ENCODE peak calls at places on chromosomes 4 and X, in nine cellular contexts. O is stomach, D is HT1080, P is NCI-H1105 treated with DMSO at 0.1 percent for 48 hours, V is nephron progenitor cell, S is AG09309, A is NCI-H2171 treated with DMSO at 0.1 percent for 48 hours, J is H9, I is M059J. U is an unnamed sample.

GRCh38 chr4:123546123-123546654 is 149.6 kb downstream of the SPRY1 start:
- DNase-seq in O (peak), D (no peak), P (no peak), V (no peak), S (no peak), A (no peak), J (no peak), I (no peak), U (no peak)

GRCh38 chr4:40559585-40560465 is 69.8 kb downstream of the RBM47 start:
- DNase-seq in O (no peak), D (no peak), P (no peak), V (no peak), S (no peak), A (no peak), J (no peak), I (no peak), U (no peak)

GRCh38 chr4:185424905-185425599 is 712 bp downstream of the UFSP2 start:
- DNase-seq in O (no peak), D (no peak), P (peak), V (no peak), S (peak), A (peak), J (no peak), I (no peak), U (no peak)

GRCh38 chr4:81465668-81466357 is 5.9 kb downstream of the RASGEF1B start:
- DNase-seq in O (no peak), D (no peak), P (peak), V (no peak), S (no peak), A (peak), J (no peak), I (no peak), U (no peak)

GRCh38 chr4:145507636-145508035 is 26.0 kb downstream of the SMAD1 start:
- DNase-seq in O (no peak), D (peak), P (no peak), V (no peak), S (no peak), A (no peak), J (no peak), I (peak), U (peak)

GRCh38 chr4:11268149-11268548 is 160.5 kb downstream of the HS3ST1 start:
- DNase-seq in O (no peak), D (no peak), P (no peak), V (no peak), S (no peak), A (no peak), J (no peak), I (no peak), U (no peak)

GRCh38 chr4:57763070-57763469 is 652.9 kb upstream of the IGFBP7 start:
- DNase-seq in O (no peak), D (peak), P (no peak), V (no peak), S (no peak), A (no peak), J (no peak), I (no peak), U (peak)

GRCh38 chr4:80206541-80207171 is 9.4 kb downstream of the PRDM8 start:
- DNase-seq in O (no peak), D (no peak), P (no peak), V (no peak), S (no peak), A (no peak), J (no peak), I (no peak), U (no peak)

GRCh38 chr4:162645381-162645780 is 481.6 kb upstream of the FSTL5 start:
- DNase-seq in O (no peak), D (no peak), P (no peak), V (no peak), S (no peak), A (no peak), J (no peak), I (peak), U (no peak)

GRCh38 chrX:47285762-47286320 is 53.0 kb downstream of the USP11 start:
- DNase-seq in O (no peak), D (no peak), P (no peak), V (no peak), S (no peak), A (no peak), J (no peak), I (peak), U (no peak)

GRCh38 chr4:36323801-36324419 is 42.5 kb downstream of the DTHD1 start:
- DNase-seq in O (no peak), D (no peak), P (no peak), V (no peak), S (no peak), A (no peak), J (no peak), I (no peak), U (no peak)

GRCh38 chrX:13864264-13864663 is 47.4 kb upstream of the GPM6B start:
- DNase-seq in O (no peak), D (no peak), P (no peak), V (no peak), S (no peak), A (no peak), J (no peak), I (no peak), U (no peak)

GRCh38 chr4:42428036-42428435 is 30.7 kb downstream of the SHISA3 start:
- DNase-seq in O (no peak), D (no peak), P (no peak), V (no peak), S (no peak), A (no peak), J (peak), I (no peak), U (no peak)

GRCh38 chr4:23888421-23889319 is 1.2 kb downstream of the PPARGC1A start:
- DNase-seq in O (no peak), D (peak), P (peak), V (peak), S (no peak), A (no peak), J (no peak), I (peak), U (peak)

GRCh38 chrX:39577976-39578962 is 519.5 kb downstream of the BCOR start:
- DNase-seq in O (peak), D (no peak), P (no peak), V (no peak), S (no peak), A (peak), J (no peak), I (peak), U (peak)

GRCh38 chrX:110322603-110323002 is 4.7 kb upstream of the AMMECR1 start:
- DNase-seq in O (no peak), D (peak), P (peak), V (no peak), S (no peak), A (no peak), J (no peak), I (peak), U (no peak)

GRCh38 chrX:97332963-97333362 is 449.3 kb downstream of the RPA4 start:
- DNase-seq in O (no peak), D (no peak), P (no peak), V (no peak), S (no peak), A (no peak), J (no peak), I (no peak), U (no peak)

GRCh38 chr4:44446801-44447562 is 1.6 kb downstream of the KCTD8 start:
- DNase-seq in O (peak), D (no peak), P (peak), V (peak), S (no peak), A (peak), J (peak), I (no peak), U (no peak)

GRCh38 chr4:82638479-82638878 is 76.7 kb upstream of the TMEM150C start:
- DNase-seq in O (no peak), D (no peak), P (no peak), V (no peak), S (no peak), A (no peak), J (no peak), I (no peak), U (no peak)

GRCh38 chrX:151537572-151537971 is 25.9 kb upstream of the PASD1 start:
- DNase-seq in O (no peak), D (no peak), P (no peak), V (no peak), S (no peak), A (no peak), J (no peak), I (no peak), U (no peak)

GRCh38 chr4:5435823-5436222 is 272.5 kb downstream of the EVC2 start:
- DNase-seq in O (no peak), D (no peak), P (no peak), V (no peak), S (no peak), A (no peak), J (no peak), I (no peak), U (no peak)

GRCh38 chrX:8870411-8870810 is 69.2 kb upstream of the FAM9A start:
- DNase-seq in O (no peak), D (no peak), P (no peak), V (no peak), S (no peak), A (no peak), J (no peak), I (no peak), U (no peak)

GRCh38 chr4:26206339-26206738 is 114.5 kb upstream of the RBPJ start:
- DNase-seq in O (no peak), D (peak), P (no peak), V (no peak), S (peak), A (no peak), J (no peak), I (no peak), U (peak)